ENCODE peak calls at places on chromosomes 11 and 22, in six cellular contexts. N, W, O, R, Q and H are unnamed samples.

GRCh38 chr11:118631510-118631909 is 24.1 kb downstream of the PHLDB1 start:
- DNase-seq in N (no peak), W (no peak), O (no peak), R (no peak), Q (no peak), H (no peak)

GRCh38 chr11:101996106-101996505 is 51.1 kb upstream of the CFAP300 start:
- DNase-seq in N (no peak), W (no peak), O (no peak), R (no peak), Q (peak), H (no peak)

GRCh38 chr22:31399211-31400022 is at the start of gene DRG1:
- DNase-seq in N (peak), W (peak), O (peak), R (peak), Q (peak), H (peak)

GRCh38 chr11:69697489-69697843 is 6.4 kb downstream of the FGF19 start:
- DNase-seq in N (no peak), W (no peak), O (no peak), R (no peak), Q (no peak), H (no peak)

GRCh38 chr11:68690671-68691401 is 6.5 kb downstream of the GAL start:
- DNase-seq in N (no peak), W (no peak), O (no peak), R (no peak), Q (no peak), H (no peak)

GRCh38 chr22:33831207-33831606 is 89.1 kb downstream of the LARGE1 start:
- DNase-seq in N (no peak), W (no peak), O (no peak), R (no peak), Q (no peak), H (no peak)

GRCh38 chr11:36540998-36541397 is 26.8 kb upstream of the RAG1 start:
- DNase-seq in N (peak), W (peak), O (peak), R (peak), Q (peak), H (peak)

GRCh38 chr11:6695377-6695776 is 12.2 kb upstream of the MRPL17 start:
- DNase-seq in N (no peak), W (no peak), O (peak), R (no peak), Q (no peak), H (no peak)

GRCh38 chr11:62142921-62143320 is 19.1 kb downstream of the INCENP start:
- DNase-seq in N (no peak), W (no peak), O (no peak), R (no peak), Q (no peak), H (no peak)

GRCh38 chr11:134333312-134333711 is 1.5 kb downstream of the GLB1L2 start:
- DNase-seq in N (no peak), W (no peak), O (no peak), R (no peak), Q (no peak), H (no peak)

GRCh38 chr11:68535098-68535497 is 74.5 kb downstream of the PPP6R3 start:
- DNase-seq in N (no peak), W (no peak), O (no peak), R (no peak), Q (no peak), H (no peak)

GRCh38 chr11:19576903-19577302 is 135.7 kb upstream of the NAV2 start:
- DNase-seq in N (no peak), W (no peak), O (no peak), R (no peak), Q (no peak), H (no peak)

GRCh38 chr22:46471901-46472721 is 65.3 kb downstream of the CELSR1 start:
- DNase-seq in N (no peak), W (peak), O (no peak), R (no peak), Q (no peak), H (no peak)

GRCh38 chr11:69862331-69862761 is 43.1 kb upstream of the FGF3 start:
- DNase-seq in N (no peak), W (no peak), O (no peak), R (no peak), Q (no peak), H (no peak)

DNA sequence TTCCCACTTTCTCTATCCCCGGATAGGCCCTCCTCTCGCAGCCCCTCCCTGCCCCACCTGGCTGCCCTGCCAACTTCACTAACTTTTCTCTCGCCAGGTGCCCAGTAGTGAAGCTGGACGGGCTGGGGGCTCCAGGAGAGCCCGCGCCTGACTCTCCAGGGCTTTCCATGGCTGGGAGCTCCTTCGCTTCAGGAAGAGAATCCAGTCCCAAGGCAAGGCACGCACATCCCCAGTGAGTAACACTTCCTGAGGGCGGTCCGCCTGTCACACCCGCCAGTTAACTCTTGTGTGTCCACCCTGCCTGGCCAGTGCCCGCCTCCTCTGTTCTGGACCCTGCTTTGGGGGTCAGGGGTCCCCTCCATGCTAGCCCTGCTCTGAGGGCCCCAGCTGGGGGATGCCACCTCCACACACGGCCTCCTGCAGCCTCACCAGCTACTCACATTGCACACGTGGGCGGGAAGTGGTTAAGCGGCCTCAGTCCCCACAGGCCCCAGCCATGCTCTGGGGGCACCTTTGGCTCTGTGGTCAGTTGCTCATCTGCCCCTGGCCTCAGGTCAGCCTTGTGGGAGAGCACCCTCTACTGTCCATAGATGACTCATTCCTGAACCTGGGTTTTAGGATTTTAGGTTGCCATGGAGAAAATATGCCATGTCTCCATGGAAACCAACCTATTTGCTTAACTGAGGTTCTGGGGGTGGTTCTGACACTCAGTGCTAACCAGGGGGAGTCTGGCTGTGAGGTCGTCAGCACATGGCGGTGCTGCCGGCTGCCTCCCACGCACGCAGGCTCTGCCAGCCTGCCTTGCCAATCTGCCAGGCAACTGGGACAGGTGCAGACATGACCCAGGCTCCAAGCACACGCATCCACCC is at the start of gene RIN1:
- DNase-seq in N (peak), W (peak), O (peak), R (peak), Q (peak), H (peak)
- TF ChIP-seq POLR2A in N (peak), W (peak), O (peak), R (peak), Q (no peak), H (peak)

DNA sequence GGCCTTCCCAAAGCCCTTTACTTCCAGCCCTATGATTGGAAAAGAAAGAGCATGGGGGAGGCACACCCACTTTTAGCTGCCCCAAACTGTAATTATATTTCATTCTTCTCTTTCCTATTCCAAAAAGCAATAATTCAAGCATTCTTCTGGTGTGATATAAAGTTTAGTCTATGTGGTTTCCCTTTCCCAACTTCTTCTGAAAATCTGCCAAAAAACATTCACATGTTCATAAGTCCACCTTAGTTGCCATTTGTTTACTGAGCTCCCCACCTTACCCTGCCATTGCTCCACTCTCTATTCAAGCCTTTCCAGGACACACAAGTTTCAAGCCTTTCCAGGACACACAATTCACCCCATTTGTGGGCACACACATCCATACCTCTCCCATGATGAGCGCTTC is 111.6 kb upstream of the BMAL1 start:
- DNase-seq in N (no peak), W (no peak), O (no peak), R (no peak), Q (no peak), H (no peak)
- TF ChIP-seq MYC in N (no peak), W (no peak), O (no peak), R (no peak), Q (no peak), H (no peak)

GRCh38 chr11:2827256-2827655 is 58.3 kb downstream of the CDKN1C start:
- DNase-seq in N (no peak), W (no peak), O (no peak), R (no peak), Q (no peak), H (peak)

GRCh38 chr11:2825886-2826678 is 59.5 kb downstream of the CDKN1C start:
- DNase-seq in N (no peak), W (no peak), O (peak), R (no peak), Q (peak), H (peak)

GRCh38 chr11:2824851-2825250 is 60.7 kb downstream of the CDKN1C start:
- DNase-seq in N (no peak), W (no peak), O (no peak), R (no peak), Q (no peak), H (no peak)

GRCh38 chr11:2826679-2827056 is 58.9 kb downstream of the CDKN1C start:
- DNase-seq in N (no peak), W (no peak), O (no peak), R (no peak), Q (no peak), H (no peak)

DNA sequence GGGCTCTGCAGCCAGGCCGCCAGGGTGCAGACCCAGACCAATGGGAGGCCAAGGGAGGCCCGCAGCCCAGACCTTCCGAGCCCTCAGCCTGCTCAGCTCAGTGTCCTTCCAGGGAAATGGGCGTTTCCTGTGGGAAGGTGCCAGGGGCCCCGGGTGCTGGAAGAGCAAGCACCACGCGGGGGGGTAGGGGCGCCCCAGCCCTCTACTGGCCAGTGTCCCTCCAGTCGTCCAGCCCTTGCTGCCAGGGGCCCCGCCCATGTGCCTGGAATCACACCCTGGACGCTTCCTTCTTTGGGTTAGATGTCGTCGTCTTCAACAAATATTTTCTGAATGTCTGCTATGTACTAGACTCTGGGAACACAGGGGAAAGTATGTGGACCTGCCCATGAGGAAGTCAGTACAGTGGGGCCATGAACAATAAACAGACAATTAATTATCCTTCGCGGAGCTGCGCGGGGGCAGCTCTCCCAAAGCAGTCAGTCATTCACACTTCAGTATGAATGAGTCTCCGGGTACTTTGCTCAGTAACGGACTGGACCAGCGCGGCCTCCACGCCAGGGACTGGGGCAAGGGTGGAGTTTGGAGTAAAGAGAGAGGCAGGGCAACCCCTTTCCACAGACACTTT is 60.2 kb downstream of the CDKN1C start:
- DNase-seq in N (no peak), W (no peak), O (peak), R (no peak), Q (peak), H (peak)
- TF ChIP-seq POLR2A in N (no peak), W (no peak), O (no peak), R (no peak), Q (no peak), H (no peak)

DNA sequence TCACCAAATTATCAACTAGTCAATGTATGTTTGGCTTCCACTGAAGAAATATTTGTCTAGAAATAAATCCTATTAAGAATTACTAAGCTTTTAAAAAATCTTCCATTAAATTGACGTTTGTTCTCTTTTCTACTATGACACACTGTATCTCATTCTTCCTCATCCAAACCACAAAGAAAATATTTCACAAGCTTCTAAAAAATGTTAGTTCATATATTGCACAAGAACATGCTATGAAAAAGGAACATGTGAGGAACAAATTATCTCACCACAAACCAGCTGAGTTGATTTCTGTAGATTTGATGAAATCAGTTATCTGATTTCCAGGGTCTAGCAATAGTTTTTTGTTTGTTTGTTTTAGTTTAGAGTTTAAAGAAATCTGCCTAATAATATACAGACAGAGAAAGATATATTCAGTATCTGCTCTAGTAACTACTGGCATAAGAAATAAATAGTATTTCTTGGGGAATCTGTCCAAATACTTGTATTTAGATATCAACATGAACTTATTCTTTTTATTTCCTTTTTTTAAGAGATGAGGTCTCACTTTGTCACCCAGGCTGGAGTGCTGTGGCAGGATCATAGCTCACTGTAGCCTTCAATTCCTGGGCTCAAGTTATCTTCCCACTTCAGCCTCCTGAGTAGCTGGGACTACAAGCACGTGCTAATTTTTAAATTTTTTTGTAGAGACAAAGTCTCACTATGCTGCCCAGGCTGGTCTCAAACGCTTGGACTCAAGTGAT is 161.7 kb downstream of the ATG16L2 start:
- DNase-seq in N (no peak), W (no peak), O (no peak), R (no peak), Q (peak), H (peak)
- TF ChIP-seq MYC in N (no peak), W (no peak), O (no peak), R (no peak), Q (no peak), H (peak)

GRCh38 chr22:50250249-50250554 is 863 bp downstream of the HDAC10 start:
- DNase-seq in N (no peak), W (no peak), O (no peak), R (no peak), Q (no peak), H (no peak)

GRCh38 chr22:50251472-50252054 is 498 bp upstream of the HDAC10 start:
- DNase-seq in N (no peak), W (no peak), O (no peak), R (no peak), Q (no peak), H (no peak)

GRCh38 chr22:50249382-50250248 is 1.4 kb downstream of the HDAC10 start:
- DNase-seq in N (no peak), W (no peak), O (no peak), R (no peak), Q (no peak), H (no peak)

GRCh38 chr22:50252081-50253045 is 1.3 kb upstream of the HDAC10 start:
- DNase-seq in N (no peak), W (peak), O (peak), R (no peak), Q (peak), H (peak)

DNA sequence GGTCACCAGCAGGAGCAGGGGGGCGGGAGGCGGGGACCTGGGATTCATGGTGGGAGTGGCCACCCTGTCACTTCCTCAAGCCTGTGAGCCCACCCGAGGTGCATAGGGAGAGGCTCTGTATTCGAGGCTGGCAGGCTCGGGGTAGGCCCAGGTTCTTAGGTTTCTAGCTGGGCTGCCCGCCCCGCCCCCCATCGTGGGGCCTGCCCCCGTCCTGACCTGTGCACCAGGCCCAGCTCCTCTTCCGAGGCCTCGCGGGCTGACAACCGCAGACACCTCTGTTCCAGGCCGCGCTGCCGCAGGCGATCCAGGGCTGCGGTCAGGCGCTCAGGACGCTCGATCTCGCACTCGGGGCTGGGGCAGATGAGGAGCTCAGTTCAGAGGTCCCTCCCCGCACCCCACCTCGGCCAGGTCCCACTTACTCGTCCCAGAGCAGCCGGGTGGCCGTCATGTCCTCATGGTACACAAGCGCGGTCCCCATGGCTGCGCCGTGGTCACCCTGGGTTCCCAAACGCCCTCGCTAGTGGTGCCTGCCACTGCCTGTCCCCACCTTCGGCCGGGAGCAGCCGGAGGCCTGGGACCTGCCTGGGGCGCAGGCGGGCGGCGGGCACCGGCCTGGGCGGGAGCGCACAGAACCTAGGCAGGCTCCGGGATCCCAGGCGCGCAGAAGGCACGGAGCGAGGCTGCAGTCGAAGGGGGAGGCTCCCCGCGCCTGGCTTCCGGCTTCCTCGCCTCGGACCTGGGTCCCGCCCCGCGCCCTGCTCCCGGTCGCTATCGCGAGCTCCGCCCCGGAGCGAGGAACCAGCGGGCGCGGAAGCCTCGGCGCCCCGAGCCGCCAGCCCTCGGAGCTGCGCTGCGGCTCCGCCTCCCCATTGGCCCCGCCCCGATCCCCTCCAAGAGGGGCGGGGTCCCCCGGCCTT is at the start of gene HDAC10:
- DNase-seq in N (peak), W (peak), O (peak), R (peak), Q (peak), H (peak)
- TF ChIP-seq POLR2A in N (peak), W (no peak), O (peak), R (peak), Q (peak), H (peak)

GRCh38 chr22:25212337-25212736 is 7.1 kb upstream of the CRYBB2 start:
- DNase-seq in N (no peak), W (no peak), O (no peak), R (no peak), Q (no peak), H (peak)
- TF ChIP-seq MYC in N (no peak), W (no peak), O (no peak), R (no peak), Q (no peak), H (no peak)